ENCODE peak calls at places on chromosomes 1 and 21, in nine cellular contexts. V, W, H, N, E, J, S, F and G are unnamed samples. For H3K9me3, the result is how much of the 10 kb centered on the place peaks cover.

GRCh38 chr1:235304549-235305451 is 23.2 kb downstream of the ARID4B start:
- DNase-seq in V (no peak), W (peak), H (no peak), N (no peak), E (peak), J (no peak), S (no peak), F (no peak), G (no peak)

GRCh38 chr1:206637605-206638004 is 2.3 kb downstream of the DYRK3 start:
- DNase-seq in V (no peak), W (no peak), H (no peak), N (no peak), E (no peak), J (no peak), S (no peak), F (no peak), G (no peak)

GRCh38 chr1:109671067-109671466 is 3.2 kb downstream of the GSTM2 start:
- DNase-seq in V (no peak), W (no peak), H (no peak), N (no peak), E (no peak), J (no peak), S (no peak), F (no peak), G (no peak)

GRCh38 chr1:79646885-79647284 is 640.4 kb upstream of the ADGRL4 start:
- DNase-seq in V (no peak), W (no peak), H (peak), N (no peak), E (no peak), J (no peak), S (peak), F (no peak), G (no peak)

GRCh38 chr1:18581420-18581880 is 49.2 kb upstream of the PAX7 start:
- DNase-seq in V (peak), W (peak), H (no peak), N (peak), E (peak), J (no peak), S (peak), F (no peak), G (no peak)

GRCh38 chr1:32393832-32394140 is 455 bp downstream of the BSDC1 start:
- DNase-seq in V (peak), W (no peak), H (no peak), N (peak), E (peak), J (peak), S (no peak), F (no peak), G (no peak)

GRCh38 chr1:160862151-160863061 is at the start of gene CD244:
- DNase-seq in V (peak), W (no peak), H (no peak), N (no peak), E (peak), J (peak), S (peak), F (no peak), G (no peak)

GRCh38 chr1:111030590-111030989 is 66.9 kb upstream of the LRIF1 start:
- DNase-seq in V (no peak), W (peak), H (peak), N (peak), E (peak), J (peak), S (peak), F (no peak), G (no peak)

GRCh38 chr1:237901284-237901870 is 10.7 kb upstream of the ZP4 start:
- DNase-seq in V (no peak), W (no peak), H (no peak), N (peak), E (peak), J (no peak), S (peak), F (no peak), G (no peak)

GRCh38 chr21:33578214-33578613 is 10.3 kb downstream of the DONSON start:
- DNase-seq in V (no peak), W (no peak), H (peak), N (no peak), E (peak), J (no peak), S (no peak), F (no peak), G (no peak)

GRCh38 chr1:15090373-15090772 is 63.2 kb upstream of the TMEM51 start:
- DNase-seq in V (no peak), W (no peak), H (no peak), N (no peak), E (no peak), J (no peak), S (peak), F (no peak), G (no peak)

GRCh38 chr1:201365251-201365650 is 12.2 kb downstream of the TNNT2 start:
- DNase-seq in V (no peak), W (no peak), H (no peak), N (no peak), E (no peak), J (no peak), S (no peak), F (no peak), G (no peak)

GRCh38 chr21:44939532-44940115 is at the start of gene SLX9:
- DNase-seq in V (peak), W (peak), H (peak), N (peak), E (peak), J (peak), S (peak), F (no peak), G (peak)
- H3K9me3 ChIP-seq in V (under half), W (under half), H (under half), N (under half), E (under half), J (under half), S (under half), F (under half), G (under half)

GRCh38 chr1:3018576-3018975 is 2.7 kb upstream of the ACTRT2 start:
- DNase-seq in V (no peak), W (no peak), H (no peak), N (no peak), E (no peak), J (no peak), S (no peak), F (no peak), G (peak)

GRCh38 chr1:3019007-3019515 is 2.2 kb upstream of the ACTRT2 start:
- DNase-seq in V (no peak), W (no peak), H (no peak), N (no peak), E (no peak), J (no peak), S (no peak), F (no peak), G (peak)

GRCh38 chr1:3016641-3017439 is 4.4 kb upstream of the ACTRT2 start:
- DNase-seq in V (no peak), W (no peak), H (no peak), N (no peak), E (no peak), J (no peak), S (no peak), F (no peak), G (peak)

GRCh38 chr1:3018051-3018471 is 3.2 kb upstream of the ACTRT2 start:
- DNase-seq in V (no peak), W (no peak), H (no peak), N (no peak), E (no peak), J (no peak), S (no peak), F (no peak), G (peak)

GRCh38 chr1:3017440-3018050 is 3.7 kb upstream of the ACTRT2 start:
- DNase-seq in V (no peak), W (no peak), H (no peak), N (no peak), E (no peak), J (no peak), S (no peak), F (no peak), G (peak)
- H3K9me3 ChIP-seq in V (under half), W (under half), H (under half), N (under half), E (under half), J (under half), S (under half), F (under half), G (under half)

DNA sequence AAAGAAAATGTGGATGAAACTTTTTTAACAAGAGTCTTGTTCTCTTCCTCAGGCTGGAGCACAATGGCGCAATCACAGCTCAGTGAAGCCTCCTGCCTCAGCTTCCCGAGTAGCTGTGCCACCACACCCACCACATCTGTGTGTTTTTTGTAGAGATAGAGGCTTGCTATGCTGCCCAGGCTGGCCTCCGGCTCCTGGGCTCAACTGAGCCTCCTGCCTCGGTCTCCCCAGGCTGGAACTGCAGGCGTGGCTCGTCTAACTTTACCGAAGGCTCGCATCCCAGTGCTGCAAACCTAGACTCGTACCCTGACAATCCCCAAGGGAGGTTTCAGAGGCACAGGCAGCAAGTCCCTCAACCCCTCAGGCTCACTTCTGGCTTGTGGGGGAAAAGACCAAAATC is 14.5 kb downstream of the SSU72 start:
- DNase-seq in V (no peak), W (no peak), H (no peak), N (no peak), E (no peak), J (no peak), S (no peak), F (no peak), G (no peak)
- H3K9me3 ChIP-seq in V (under half), W (under half), H (under half), N (under half), E (under half), J (under half), S (under half), F (under half), G (under half)

DNA sequence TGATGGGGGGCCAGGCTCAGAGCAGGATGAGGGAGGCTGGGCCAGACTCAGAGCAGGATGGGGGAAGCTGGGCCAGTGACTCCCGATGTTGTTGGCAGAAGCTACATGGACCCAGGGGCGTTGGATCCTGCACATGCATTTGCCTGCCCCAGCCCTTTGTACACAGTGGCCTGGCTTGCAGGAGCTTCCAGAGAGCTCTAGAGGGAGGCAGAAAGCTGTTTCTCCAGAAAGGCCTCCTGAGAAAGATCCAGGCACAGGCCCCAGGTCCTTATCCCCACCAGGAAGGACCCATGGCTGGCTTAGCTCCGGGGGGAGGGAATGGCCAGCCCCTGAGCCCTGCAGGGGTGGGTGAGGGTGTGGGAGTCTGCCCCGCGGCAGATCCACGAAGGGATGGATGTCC is 106.6 kb upstream of the ACTRT2 start:
- DNase-seq in V (no peak), W (no peak), H (no peak), N (no peak), E (no peak), J (no peak), S (no peak), F (no peak), G (no peak)
- H3K9me3 ChIP-seq in V (under half), W (under half), H (under half), N (under half), E (under half), J (under half), S (under half), F (under half), G (under half)

GRCh38 chr1:2402420-2402819 is 9.9 kb downstream of the PEX10 start:
- DNase-seq in V (no peak), W (no peak), H (no peak), N (no peak), E (no peak), J (no peak), S (no peak), F (no peak), G (no peak)
- H3K9me3 ChIP-seq in V (under half), W (under half), H (under half), N (under half), E (under half), J (under half), S (under half), F (under half), G (under half)

DNA sequence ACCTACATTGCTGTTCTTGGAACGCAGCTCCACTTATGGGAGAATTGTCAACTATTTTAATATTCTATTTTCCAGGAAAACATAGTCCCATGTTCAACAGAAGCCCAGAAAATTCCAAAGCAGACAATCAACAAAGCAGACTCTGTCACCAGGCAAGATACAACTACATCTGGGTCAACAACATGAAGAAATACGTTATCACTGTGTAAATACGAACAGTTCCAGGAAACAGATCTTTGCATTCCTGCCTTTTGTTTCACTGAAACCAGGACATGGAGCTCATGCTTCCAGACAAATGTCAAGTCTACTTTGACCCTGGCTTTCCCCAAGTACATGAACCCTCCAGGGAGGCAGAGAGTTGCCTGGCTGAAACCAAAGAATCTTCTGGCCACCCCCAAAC is 106.8 kb downstream of the SETD4 start:
- DNase-seq in V (no peak), W (no peak), H (no peak), N (no peak), E (peak), J (no peak), S (no peak), F (no peak), G (no peak)
- H3K9me3 ChIP-seq in V (under half), W (under half), H (under half), N (under half), E (under half), J (under half), S (under half), F (under half), G (under half)